ENCODE peak calls at places on chromosome 2, in nine cellular contexts. One of them, this sample, is unnamed.

GRCh38 chr2:134207589-134208209 is 46.2 kb upstream of the MGAT5 start:
- DNase-seq in fibroblast of pulmonary artery: peak
- DNase-seq in left cardiac atrium: peak
- DNase-seq in mesothelial cell of epicardium: no peak
- DNase-seq in T-cell: peak
- DNase-seq in hepatic stellate cell: no peak
- DNase-seq in Right ventricle myocardium superior: peak
- DNase-seq in iPS-NIHi11: peak
- DNase-seq in activated CD4-positive, alpha-beta T cell treated with anti-CD3 and anti-CD28 coated beads for 1 hour: peak
- DNase-seq in this sample: no peak

GRCh38 chr2:164661349-164661748 is 40.1 kb upstream of the GRB14 start:
- DNase-seq in iPS-NIHi11: no peak
- DNase-seq in fibroblast of pulmonary artery: peak
- DNase-seq in mesothelial cell of epicardium: no peak
- DNase-seq in T-cell: no peak
- DNase-seq in activated CD4-positive, alpha-beta T cell treated with anti-CD3 and anti-CD28 coated beads for 1 hour: no peak
- DNase-seq in Right ventricle myocardium superior: no peak
- DNase-seq in hepatic stellate cell: no peak
- DNase-seq in left cardiac atrium: no peak
- DNase-seq in this sample: no peak

GRCh38 chr2:208274748-208275147 is 8.7 kb downstream of the PIKFYVE start:
- DNase-seq in left cardiac atrium: no peak
- DNase-seq in iPS-NIHi11: no peak
- DNase-seq in mesothelial cell of epicardium: no peak
- DNase-seq in fibroblast of pulmonary artery: no peak
- DNase-seq in Right ventricle myocardium superior: no peak
- DNase-seq in activated CD4-positive, alpha-beta T cell treated with anti-CD3 and anti-CD28 coated beads for 1 hour: no peak
- DNase-seq in T-cell: no peak
- DNase-seq in hepatic stellate cell: no peak
- DNase-seq in this sample: no peak

GRCh38 chr2:188475945-188476344 is 184.3 kb downstream of the GULP1 start:
- DNase-seq in Right ventricle myocardium superior: no peak
- DNase-seq in hepatic stellate cell: no peak
- DNase-seq in fibroblast of pulmonary artery: peak
- DNase-seq in iPS-NIHi11: no peak
- DNase-seq in activated CD4-positive, alpha-beta T cell treated with anti-CD3 and anti-CD28 coated beads for 1 hour: no peak
- DNase-seq in T-cell: no peak
- DNase-seq in mesothelial cell of epicardium: no peak
- DNase-seq in left cardiac atrium: no peak
- DNase-seq in this sample: no peak

GRCh38 chr2:15890936-15891905 is 49.1 kb upstream of the MYCN start:
- DNase-seq in mesothelial cell of epicardium: no peak
- DNase-seq in fibroblast of pulmonary artery: peak
- DNase-seq in iPS-NIHi11: peak
- DNase-seq in T-cell: no peak
- DNase-seq in left cardiac atrium: no peak
- DNase-seq in hepatic stellate cell: no peak
- DNase-seq in Right ventricle myocardium superior: no peak
- DNase-seq in activated CD4-positive, alpha-beta T cell treated with anti-CD3 and anti-CD28 coated beads for 1 hour: no peak
- DNase-seq in this sample: no peak

GRCh38 chr2:25036221-25036559 is 5.7 kb upstream of the EFR3B start:
- DNase-seq in activated CD4-positive, alpha-beta T cell treated with anti-CD3 and anti-CD28 coated beads for 1 hour: no peak
- DNase-seq in fibroblast of pulmonary artery: no peak
- DNase-seq in iPS-NIHi11: no peak
- DNase-seq in T-cell: no peak
- DNase-seq in hepatic stellate cell: no peak
- DNase-seq in mesothelial cell of epicardium: no peak
- DNase-seq in left cardiac atrium: no peak
- DNase-seq in Right ventricle myocardium superior: no peak
- DNase-seq in this sample: no peak

GRCh38 chr2:232519581-232519980 is 607 bp upstream of the PRSS56 start:
- DNase-seq in T-cell: no peak
- DNase-seq in left cardiac atrium: no peak
- DNase-seq in iPS-NIHi11: no peak
- DNase-seq in fibroblast of pulmonary artery: no peak
- DNase-seq in Right ventricle myocardium superior: no peak
- DNase-seq in mesothelial cell of epicardium: no peak
- DNase-seq in hepatic stellate cell: no peak
- DNase-seq in activated CD4-positive, alpha-beta T cell treated with anti-CD3 and anti-CD28 coated beads for 1 hour: no peak
- DNase-seq in this sample: no peak

GRCh38 chr2:134234535-134234934 is 19.3 kb upstream of the MGAT5 start:
- DNase-seq in activated CD4-positive, alpha-beta T cell treated with anti-CD3 and anti-CD28 coated beads for 1 hour: no peak
- DNase-seq in left cardiac atrium: no peak
- DNase-seq in mesothelial cell of epicardium: no peak
- DNase-seq in hepatic stellate cell: no peak
- DNase-seq in Right ventricle myocardium superior: no peak
- DNase-seq in T-cell: no peak
- DNase-seq in iPS-NIHi11: no peak
- DNase-seq in fibroblast of pulmonary artery: no peak
- DNase-seq in this sample: no peak

GRCh38 chr2:170771049-170771937 is 1.1 kb downstream of the ERICH2 start:
- DNase-seq in T-cell: peak
- DNase-seq in hepatic stellate cell: peak
- DNase-seq in Right ventricle myocardium superior: no peak
- DNase-seq in activated CD4-positive, alpha-beta T cell treated with anti-CD3 and anti-CD28 coated beads for 1 hour: no peak
- DNase-seq in iPS-NIHi11: no peak
- DNase-seq in left cardiac atrium: no peak
- DNase-seq in fibroblast of pulmonary artery: peak
- DNase-seq in mesothelial cell of epicardium: peak
- DNase-seq in this sample: no peak